ENCODE peak calls at places on chromosome 1, in ten cellular contexts. H is RWPE2; Z is stimulated activated effector memory CD8-positive, alpha-beta T cell treated with anti-CD3 and anti-CD28 coated beads, Interleukin-12 subunit alpha, Interleukin-12 subunit beta, amount 100 ng/mL, for 72 hours; U is IMR-90; B is Right ventricle myocardium superior; Q is T-helper 17 cell; E is activated T-helper 17 cell treated with anti-CD3 and anti-CD28 coated beads, Interleukin-2, amount 50 U/mL, for 72 hours; A is activated B cell treated with CpG ODN at 0.5 μM for 24 hours; O is heart left ventricle; C is A549. Y is an unnamed sample.
A peak's percentile ranks its signal among the peaks of the same experiment; 100 is the strongest.

GRCh38 chr1:118986839-118987430 is 1.2 kb downstream of the TBX15 start:
- ATAC-seq in E (no peak), U (no peak), Q (no peak), H (no peak), B (peak; percentile 54), Z (no peak), O (peak; percentile 35), C (no peak), A (no peak), Y (no peak)

GRCh38 chr1:156081174-156082110 is 823 bp downstream of the MEX3A start:
- ATAC-seq in Z (no peak), O (no peak), E (no peak), B (no peak), Q (no peak), A (no peak), C (no peak), U (peak; percentile 18), H (peak; percentile 13), Y (peak; percentile 10)

GRCh38 chr1:149916927-149917310 is 725 bp downstream of the SV2A start:
- ATAC-seq in E (no peak), H (no peak), C (no peak), Z (no peak), Q (no peak), A (no peak), B (no peak), O (no peak), U (no peak), Y (no peak)

GRCh38 chr1:228313536-228314277 is 92.9 kb downstream of the TRIM11 start:
- ATAC-seq in C (no peak), E (no peak), H (no peak), Z (no peak), A (no peak), O (no peak), U (no peak), B (no peak), Q (no peak), Y (no peak)

GRCh38 chr1:157042852-157043251 is 2.7 kb downstream of the ARHGEF11 start:
- ATAC-seq in H (no peak), C (no peak), U (no peak), A (no peak), Q (no peak), B (no peak), Z (no peak), E (no peak), O (peak; percentile 6), Y (no peak)

GRCh38 chr1:202105571-202106339 is 17.0 kb upstream of the GPR37L1 start:
- ATAC-seq in C (peak; percentile 89), B (no peak), Z (peak; percentile 54), Q (peak; percentile 63), A (no peak), O (no peak), E (peak; percentile 67), H (peak; percentile 80), U (peak; percentile 91), Y (peak; percentile 62)

GRCh38 chr1:46643368-46643775 is 24.8 kb downstream of the ATPAF1 start:
- ATAC-seq in Q (no peak), B (peak; percentile 68), A (no peak), U (peak; percentile 97), Z (no peak), E (no peak), C (peak; percentile 78), H (peak; percentile 89), O (peak; percentile 81), Y (peak; percentile 99)

GRCh38 chr1:91579658-91580228 is 79.1 kb downstream of the CDC7 start:
- ATAC-seq in A (no peak), Z (no peak), O (no peak), H (no peak), E (no peak), U (no peak), B (no peak), Q (no peak), C (no peak), Y (no peak)

GRCh38 chr1:45922374-45922773 is 119.0 kb downstream of the MAST2 start:
- ATAC-seq in U (no peak), B (peak; percentile 89), E (no peak), Q (no peak), H (no peak), Z (no peak), O (peak; percentile 94), C (no peak), A (no peak), Y (no peak)

GRCh38 chr1:77906624-77907023 is 18.2 kb downstream of the NEXN start:
- ATAC-seq in Z (no peak), B (no peak), H (no peak), E (no peak), U (no peak), C (no peak), O (no peak), Q (no peak), A (no peak), Y (no peak)

GRCh38 chr1:6460349-6461236 is 5.4 kb downstream of the TNFRSF25 start:
- ATAC-seq in Q (peak; percentile 84), A (peak; percentile 73), O (no peak), H (no peak), E (peak; percentile 77), B (peak; percentile 10), U (no peak), Z (peak; percentile 82), C (no peak), Y (no peak)

GRCh38 chr1:182206628-182207239 is 145.2 kb upstream of the ZNF648 start:
- ATAC-seq in O (peak; percentile 91), Q (no peak), H (no peak), A (no peak), U (no peak), C (no peak), E (no peak), B (peak; percentile 88), Z (no peak), Y (no peak)

GRCh38 chr1:6762060-6762459 is 23.2 kb upstream of the CAMTA1 start:
- ATAC-seq in C (no peak), Z (no peak), O (no peak), Q (no peak), H (peak; percentile 83), U (no peak), B (no peak), E (no peak), A (no peak), Y (no peak)

GRCh38 chr1:87131809-87132663 is 196.6 kb upstream of the LMO4 start:
- ATAC-seq in H (peak; percentile 91), U (peak; percentile 96), Q (peak; percentile 96), Z (peak; percentile 87), C (peak; percentile 97), E (peak; percentile 93), A (peak; percentile 97), O (peak; percentile 93), B (peak; percentile 95), Y (peak; percentile 99)

GRCh38 chr1:61316493-61316892 is 234.1 kb downstream of the NFIA start:
- ATAC-seq in C (no peak), U (no peak), Z (no peak), A (no peak), H (no peak), O (peak; percentile 23), Q (no peak), B (no peak), E (no peak), Y (no peak)

GRCh38 chr1:235327559-235328270 is at the start of gene ARID4B:
- ATAC-seq in U (peak; percentile 19), A (no peak), C (peak; percentile 48), O (peak; percentile 23), H (peak; percentile 13), E (no peak), B (peak; percentile 36), Q (no peak), Z (peak; percentile 5), Y (peak; percentile 23)

GRCh38 chr1:169044296-169044695 is 62.2 kb upstream of the ATP1B1 start:
- ATAC-seq in H (peak; percentile 21), B (peak; percentile 68), Z (peak; percentile 97), Q (peak; percentile 96), C (peak; percentile 39), O (peak; percentile 70), E (peak; percentile 86), U (no peak), A (no peak), Y (peak; percentile 58)

GRCh38 chr1:61182049-61182448 is 99.7 kb downstream of the NFIA start:
- ATAC-seq in C (no peak), Q (no peak), O (peak; percentile 11), U (peak; percentile 57), A (no peak), B (peak; percentile 35), E (no peak), Z (no peak), H (peak; percentile 65), Y (peak; percentile 61)

GRCh38 chr1:44100183-44100582 is 18.4 kb upstream of the KLF17 start:
- ATAC-seq in Z (no peak), U (no peak), E (no peak), O (no peak), Q (no peak), B (no peak), H (no peak), C (no peak), A (no peak), Y (no peak)

GRCh38 chr1:229563241-229563640 is 4.7 kb upstream of the ABCB10 start:
- ATAC-seq in O (no peak), Q (no peak), A (no peak), E (no peak), B (no peak), H (no peak), U (no peak), Z (no peak), C (no peak), Y (no peak)

GRCh38 chr1:235855811-235856429 is 10.8 kb downstream of the LYST start:
- ATAC-seq in H (no peak), A (peak; percentile 40), C (no peak), B (no peak), U (no peak), E (peak; percentile 68), O (no peak), Z (peak; percentile 82), Q (no peak), Y (no peak)

GRCh38 chr1:212237651-212238050 is 47.6 kb upstream of the PPP2R5A start:
- ATAC-seq in E (peak; percentile 80), A (peak; percentile 28), B (no peak), C (peak; percentile 70), O (no peak), Q (no peak), U (no peak), H (peak; percentile 45), Z (peak; percentile 88), Y (no peak)

GRCh38 chr1:81525085-81525484 is 275.6 kb upstream of the ADGRL2 start:
- ATAC-seq in B (no peak), H (no peak), C (no peak), U (no peak), O (no peak), A (no peak), Z (no peak), E (no peak), Q (no peak), Y (no peak)

GRCh38 chr1:6622396-6623152 is 2.1 kb upstream of the THAP3 start:
- ATAC-seq in C (no peak), O (no peak), Q (no peak), U (no peak), E (no peak), A (no peak), Z (no peak), H (no peak), B (no peak), Y (no peak)

GRCh38 chr1:36419569-36419968 is 21.9 kb upstream of the LSM10 start:
- ATAC-seq in B (no peak), O (no peak), Z (no peak), C (no peak), H (no peak), A (no peak), U (peak; percentile 65), E (no peak), Q (no peak), Y (no peak)

GRCh38 chr1:24664507-24665033 is 21.5 kb downstream of the SRRM1 start:
- ATAC-seq in Q (no peak), O (no peak), A (no peak), Z (no peak), H (no peak), U (no peak), B (no peak), E (no peak), C (no peak), Y (no peak)

GRCh38 chr1:153602749-153603148 is 10.2 kb downstream of the S100A16 start:
- ATAC-seq in U (no peak), E (no peak), C (no peak), O (no peak), Q (no peak), A (no peak), B (no peak), Z (no peak), H (no peak), Y (no peak)

GRCh38 chr1:9340172-9340854 is 47.6 kb downstream of the SPSB1 start:
- ATAC-seq in O (no peak), Z (no peak), B (peak; percentile 32), Q (no peak), H (peak; percentile 77), C (no peak), U (no peak), A (no peak), E (no peak), Y (no peak)

Y was measured in SK-N-SH treated with all-trans-retinoic acid at 6 μM for 48 hours.